ENCODE peak calls at places on chromosomes 16 and 17, in ten cellular contexts. A is mesendoderm, M is MM.1S, U is PC-9, Y is WTC11, F is NCI-H460, Q is Calu3, P is pons, Z is RWPE2, E is iPS DF 19.7. G is an unnamed sample.

GRCh38 chr16:46976550-46976949 is 3.1 kb upstream of the DNAJA2 start:
- DNase-seq in Z (no peak), Q (no peak), U (peak), P (no peak), E (no peak), A (no peak), M (peak), Y (no peak), F (peak), G (no peak)

GRCh38 chr16:67539271-67539670 is 10.6 kb downstream of the RIPOR1 start:
- DNase-seq in U (no peak), Q (no peak), E (no peak), Y (no peak), P (no peak), M (no peak), A (peak), F (no peak), Z (no peak), G (no peak)

GRCh38 chr17:21089145-21089544 is 37.6 kb upstream of the DHRS7B start:
- DNase-seq in E (no peak), A (no peak), Q (no peak), Z (no peak), F (no peak), P (no peak), M (no peak), U (no peak), Y (no peak), G (no peak)

GRCh38 chr17:12789075-12789975 is at the start of gene ARHGAP44:
- DNase-seq in E (peak), P (peak), M (no peak), Z (peak), Y (peak), U (no peak), A (peak), F (peak), Q (peak), G (peak)

GRCh38 chr17:4953461-4953961 is 2.6 kb downstream of the ENO3 start:
- DNase-seq in A (no peak), Z (no peak), P (no peak), Q (no peak), E (no peak), M (no peak), Y (no peak), U (no peak), F (no peak), G (no peak)

GRCh38 chr16:55853114-55853513 is 20.2 kb upstream of the CES1 start:
- DNase-seq in E (no peak), A (no peak), M (no peak), Y (no peak), Q (no peak), Z (no peak), F (no peak), U (no peak), P (no peak), G (no peak)

GRCh38 chr17:76658387-76658705 is 14.8 kb upstream of the ST6GALNAC1 start:
- DNase-seq in Q (no peak), E (no peak), Y (no peak), U (no peak), P (no peak), Z (no peak), F (no peak), A (no peak), M (no peak), G (no peak)

GRCh38 chr16:14071576-14072271 is 605 bp downstream of the MRTFB start:
- DNase-seq in Q (no peak), Y (no peak), E (no peak), M (no peak), A (no peak), F (no peak), P (no peak), U (no peak), Z (no peak), G (no peak)

GRCh38 chr17:45341389-45342158 is 24.8 kb upstream of the MAP3K14 start:
- DNase-seq in M (no peak), Z (peak), F (peak), E (peak), A (peak), Q (peak), U (peak), Y (peak), P (no peak), G (peak)

GRCh38 chr16:11967195-11967911 is 2.3 kb downstream of the TNFRSF17 start:
- DNase-seq in Y (no peak), U (no peak), E (no peak), M (peak), Q (no peak), P (no peak), F (no peak), Z (peak), A (no peak), G (no peak)

GRCh38 chr17:22270381-22270780 is 578.1 kb downstream of the KCNJ18 start:
- DNase-seq in M (no peak), Y (no peak), E (no peak), U (no peak), P (no peak), Z (no peak), F (no peak), A (no peak), Q (no peak), G (no peak)

GRCh38 chr17:65418622-65419021 is 142.8 kb downstream of the AXIN2 start:
- DNase-seq in A (no peak), Y (no peak), M (no peak), E (no peak), Q (no peak), U (no peak), P (peak), Z (no peak), F (no peak), G (no peak)

GRCh38 chr16:66717112-66717675 is 20.7 kb upstream of the CMTM4 start:
- DNase-seq in P (peak), Z (no peak), A (peak), U (no peak), Y (peak), M (no peak), E (no peak), Q (no peak), F (peak), G (peak)

GRCh38 chr17:27544350-27545131 is 86.4 kb upstream of the LGALS9 start:
- DNase-seq in U (peak), P (no peak), E (no peak), Z (no peak), M (peak), Q (no peak), Y (no peak), F (no peak), A (no peak), G (no peak)

GRCh38 chr16:16083421-16084156 is 134.2 kb downstream of the ABCC1 start:
- DNase-seq in F (no peak), Y (no peak), Z (no peak), M (no peak), P (no peak), Q (peak), A (peak), U (no peak), E (no peak), G (no peak)

GRCh38 chr16:58333937-58334336 is 39.1 kb upstream of the PRSS54 start:
- DNase-seq in A (no peak), Q (no peak), P (no peak), Y (no peak), F (no peak), Z (no peak), M (no peak), E (no peak), U (no peak), G (no peak)

GRCh38 chr16:87189426-87189825 is 127.8 kb downstream of the C16orf95 start:
- DNase-seq in Y (no peak), F (no peak), Z (no peak), A (no peak), Q (no peak), E (no peak), U (no peak), M (no peak), P (no peak), G (no peak)